ENCODE peak calls at places on chromosomes 1 and 21, in nine cellular contexts. T, N, K, C, G, H, O, A and Y are unnamed samples.
A peak's percentile ranks its signal among the peaks of the same experiment; 100 is the strongest.

GRCh38 chr21:45080639-45081414 is 6.4 kb downstream of the ADARB1 start:
- DNase-seq in T (peak; percentile 38), N (no peak), K (no peak), C (no peak), G (no peak), H (no peak), O (no peak), A (peak; percentile 41), Y (peak; percentile 16)

GRCh38 chr1:91836307-91837056 is 49.5 kb downstream of the TGFBR3 start:
- DNase-seq in T (no peak), N (no peak), K (peak; percentile 4), C (no peak), G (no peak), H (no peak), O (no peak), A (no peak), Y (no peak)

GRCh38 chr1:89843279-89844121 is 22.7 kb downstream of the LRRC8D start:
- DNase-seq in T (peak; percentile 54), N (peak; percentile 73), K (peak; percentile 81), C (peak; percentile 89), G (peak; percentile 78), H (peak; percentile 75), O (peak; percentile 71), A (peak; percentile 45), Y (peak; percentile 49)

GRCh38 chr1:42680921-42681683 is 1.1 kb upstream of the YBX1 start:
- DNase-seq in T (no peak), N (no peak), K (peak; percentile 52), C (no peak), G (peak; percentile 43), H (peak; percentile 15), O (no peak), A (peak; percentile 33), Y (no peak)

GRCh38 chr1:113073457-113073950 is 506 bp downstream of the LRIG2 start:
- DNase-seq in T (peak; percentile 51), N (peak; percentile 24), K (peak; percentile 74), C (no peak), G (peak; percentile 80), H (no peak), O (peak; percentile 9), A (peak; percentile 60), Y (peak; percentile 34)

GRCh38 chr1:85166343-85166742 is 34.5 kb downstream of the SYDE2 start:
- DNase-seq in T (no peak), N (no peak), K (no peak), C (no peak), G (no peak), H (no peak), O (no peak), A (no peak), Y (no peak)

GRCh38 chr1:25173809-25174320 is 58.4 kb downstream of the SYF2 start:
- DNase-seq in T (no peak), N (no peak), K (no peak), C (no peak), G (no peak), H (no peak), O (no peak), A (no peak), Y (no peak)

GRCh38 chr1:89821322-89822108 is 683 bp downstream of the LRRC8D start:
- DNase-seq in T (no peak), N (peak; percentile 26), K (peak; percentile 77), C (peak; percentile 77), G (peak; percentile 46), H (peak; percentile 76), O (peak; percentile 71), A (no peak), Y (no peak)

GRCh38 chr1:160622885-160623633 is 23.8 kb downstream of the SLAMF1 start:
- DNase-seq in T (no peak), N (no peak), K (no peak), C (no peak), G (no peak), H (no peak), O (no peak), A (no peak), Y (no peak)